ENCODE peak calls at places on chromosomes 12 and 14, in nine cellular contexts. Q is tibial nerve, G is thoracic aorta, I is HT1080, R is D341Med, M is fibroblast of villous mesenchyme, T is A172, D is skeletal muscle cell, P is T-cell. X is an unnamed sample.
A peak's percentile ranks its signal among the peaks of the same experiment; 100 is the strongest.

GRCh38 chr12:2017724-2018337 is 13.6 kb upstream of the DCP1B start:
- DNase-seq in Q (no peak), G (no peak), I (no peak), R (no peak), M (peak; percentile 52), T (no peak), D (no peak), P (no peak), X (no peak)

GRCh38 chr14:104596927-104597351 is 7.6 kb downstream of the TMEM179 start:
- DNase-seq in Q (no peak), G (no peak), I (no peak), R (no peak), M (no peak), T (no peak), D (no peak), P (no peak), X (no peak)

GRCh38 chr12:49054096-49054495 is 6.5 kb downstream of the KMT2D start:
- DNase-seq in Q (no peak), G (no peak), I (no peak), R (no peak), M (no peak), T (no peak), D (no peak), P (no peak), X (no peak)

GRCh38 chr14:57816568-57817284 is 49.2 kb downstream of the SLC35F4 start:
- DNase-seq in Q (no peak), G (no peak), I (peak; percentile 85), R (no peak), M (no peak), T (peak; percentile 38), D (no peak), P (no peak), X (no peak)

GRCh38 chr12:127150028-127150427 is 1116.9 kb upstream of the TMEM132C start:
- DNase-seq in Q (no peak), G (no peak), I (no peak), R (no peak), M (no peak), T (no peak), D (no peak), P (no peak), X (no peak)

GRCh38 chr14:39203659-39204606 is 28.9 kb downstream of the PNN start:
- DNase-seq in Q (no peak), G (no peak), I (no peak), R (no peak), M (no peak), T (no peak), D (no peak), P (no peak), X (no peak)

GRCh38 chr12:21644516-21644915 is 13.1 kb downstream of the LDHB start:
- DNase-seq in Q (no peak), G (no peak), I (no peak), R (no peak), M (no peak), T (no peak), D (no peak), P (no peak), X (no peak)

GRCh38 chr14:58646479-58646878 is 8.7 kb downstream of the DACT1 start:
- DNase-seq in Q (no peak), G (no peak), I (no peak), R (no peak), M (no peak), T (no peak), D (no peak), P (no peak), X (no peak)

GRCh38 chr12:68259318-68259940 is 6.0 kb upstream of the IL22 start:
- DNase-seq in Q (no peak), G (no peak), I (peak; percentile 95), R (no peak), M (peak; percentile 76), T (peak; percentile 80), D (peak; percentile 70), P (no peak), X (peak; percentile 22)

GRCh38 chr14:95480109-95480886 is 36.2 kb downstream of the SYNE3 start:
- DNase-seq in Q (peak; percentile 75), G (no peak), I (peak; percentile 36), R (no peak), M (peak; percentile 71), T (no peak), D (no peak), P (peak; percentile 31), X (no peak)

GRCh38 chr14:22640192-22640591 is 4.0 kb downstream of the OR6J1 start:
- DNase-seq in Q (no peak), G (no peak), I (no peak), R (no peak), M (no peak), T (no peak), D (no peak), P (no peak), X (no peak)

GRCh38 chr12:130839770-130840355 is 813 bp upstream of the STX2 start:
- DNase-seq in Q (no peak), G (no peak), I (no peak), R (no peak), M (no peak), T (no peak), D (no peak), P (no peak), X (no peak)

GRCh38 chr14:104137297-104138097 is 890 bp upstream of the KIF26A start:
- DNase-seq in Q (peak; percentile 22), G (no peak), I (peak; percentile 30), R (peak; percentile 91), M (peak; percentile 47), T (peak; percentile 7), D (no peak), P (peak; percentile 35), X (peak; percentile 77)

GRCh38 chr12:60630796-60631195 is 1035.0 kb downstream of the SLC16A7 start:
- DNase-seq in Q (no peak), G (no peak), I (peak; percentile 55), R (no peak), M (no peak), T (no peak), D (no peak), P (no peak), X (no peak)

GRCh38 chr12:7555752-7556151 is 52.2 kb upstream of the CD163 start:
- DNase-seq in Q (no peak), G (no peak), I (peak; percentile 83), R (no peak), M (peak; percentile 75), T (peak; percentile 69), D (peak; percentile 75), P (no peak), X (peak; percentile 26)

GRCh38 chr12:123471374-123472068 is 13.6 kb downstream of the SNRNP35 start:
- DNase-seq in Q (no peak), G (no peak), I (peak; percentile 42), R (no peak), M (peak; percentile 80), T (peak; percentile 32), D (peak; percentile 56), P (no peak), X (no peak)

GRCh38 chr12:57149309-57149900 is 2.0 kb upstream of the LRP1-AS start:
- DNase-seq in Q (peak; percentile 69), G (no peak), I (no peak), R (no peak), M (peak; percentile 89), T (no peak), D (peak; percentile 70), P (no peak), X (no peak)

GRCh38 chr14:23929822-23930294 is 23.7 kb upstream of the DHRS4 start:
- DNase-seq in Q (peak; percentile 78), G (peak; percentile 60), I (peak; percentile 61), R (peak; percentile 87), M (peak; percentile 68), T (peak; percentile 41), D (no peak), P (peak; percentile 83), X (peak; percentile 60)

GRCh38 chr12:52767020-52767379 is 10.1 kb downstream of the KRT76 start:
- DNase-seq in Q (no peak), G (no peak), I (no peak), R (no peak), M (no peak), T (no peak), D (no peak), P (no peak), X (no peak)

GRCh38 chr12:105025890-105026289 is 39.8 kb downstream of the NOPCHAP1 start:
- DNase-seq in Q (peak; percentile 35), G (peak; percentile 34), I (no peak), R (no peak), M (peak; percentile 25), T (peak; percentile 46), D (peak; percentile 45), P (no peak), X (no peak)

GRCh38 chr14:99673328-99674063 is 10.6 kb upstream of the CYP46A1 start:
- DNase-seq in Q (no peak), G (no peak), I (no peak), R (no peak), M (no peak), T (no peak), D (no peak), P (no peak), X (no peak)

GRCh38 chr12:128367961-128368360 is 101.0 kb downstream of the TMEM132C start:
- DNase-seq in Q (no peak), G (no peak), I (no peak), R (no peak), M (no peak), T (no peak), D (no peak), P (no peak), X (no peak)

GRCh38 chr12:50087995-50088394 is 2.9 kb downstream of the SMARCD1 start:
- DNase-seq in Q (no peak), G (no peak), I (peak; percentile 95), R (no peak), M (no peak), T (no peak), D (peak; percentile 61), P (no peak), X (no peak)

GRCh38 chr12:65665817-65666216 is 158.5 kb upstream of the HMGA2 start:
- DNase-seq in Q (no peak), G (no peak), I (no peak), R (no peak), M (no peak), T (no peak), D (no peak), P (no peak), X (no peak)

GRCh38 chr12:55736780-55737580 is 5.9 kb upstream of the GDF11 start:
- DNase-seq in Q (no peak), G (no peak), I (peak; percentile 78), R (peak; percentile 76), M (peak; percentile 69), T (peak; percentile 52), D (no peak), P (peak; percentile 54), X (no peak)

GRCh38 chr12:53560912-53561589 is 53.8 kb upstream of the NPFF start:
- DNase-seq in Q (no peak), G (no peak), I (peak; percentile 53), R (no peak), M (no peak), T (no peak), D (no peak), P (no peak), X (no peak)

GRCh38 chr12:13964666-13965065 is 16.7 kb downstream of the GRIN2B start:
- DNase-seq in Q (no peak), G (no peak), I (no peak), R (no peak), M (no peak), T (no peak), D (no peak), P (no peak), X (no peak)

GRCh38 chr12:106317406-106318082 is 15.0 kb downstream of the TCP11L2 start:
- DNase-seq in Q (no peak), G (no peak), I (no peak), R (no peak), M (no peak), T (no peak), D (no peak), P (no peak), X (no peak)

GRCh38 chr12:122988612-122989442 is 8.3 kb downstream of the ARL6IP4 start:
- DNase-seq in Q (no peak), G (no peak), I (no peak), R (no peak), M (no peak), T (no peak), D (no peak), P (no peak), X (no peak)

GRCh38 chr12:121992059-121992879 is 29.4 kb upstream of the BCL7A start:
- DNase-seq in Q (no peak), G (no peak), I (peak; percentile 97), R (no peak), M (peak; percentile 77), T (peak; percentile 93), D (peak; percentile 98), P (no peak), X (peak; percentile 90)

GRCh38 chr14:104431929-104432541 is 147.5 kb upstream of the C14orf180 start:
- DNase-seq in Q (no peak), G (no peak), I (no peak), R (peak; percentile 20), M (no peak), T (no peak), D (no peak), P (no peak), X (no peak)

X was measured in HTR-8/SVneo.